ENCODE peak calls at places on chromosomes 13 and 19, in six cellular contexts. V is A549, O is endothelial cell of umbilical vein, Q is HepG2, G is NB4, E is GM12878. L is an unnamed sample.

GRCh38 chr13:21101865-21102576 is 40.6 kb upstream of the LATS2 start:
- DNase-seq in V (no peak), O (no peak), Q (peak), G (no peak), E (no peak), L (no peak)

GRCh38 chr19:16076154-16076957 is at the start of gene TPM4:
- DNase-seq in V (peak), O (peak), Q (peak), G (peak), E (peak), L (peak)

GRCh38 chr19:43474986-43475705 is 9.7 kb upstream of the LYPD3 start:
- DNase-seq in V (peak), O (peak), Q (no peak), G (peak), E (no peak), L (peak)

GRCh38 chr13:22848539-22849052 is 332.2 kb upstream of the SGCG start:
- DNase-seq in V (no peak), O (no peak), Q (peak), G (no peak), E (no peak), L (peak)

GRCh38 chr19:46515879-46516350 is 20.2 kb upstream of the PNMA8B start:
- DNase-seq in V (peak), O (peak), Q (peak), G (peak), E (no peak), L (peak)

GRCh38 chr19:38362076-38362945 is 12.1 kb upstream of the PSMD8 start:
- DNase-seq in V (peak), O (peak), Q (peak), G (peak), E (no peak), L (peak)

GRCh38 chr13:76017861-76018556 is 381.9 kb downstream of the LMO7 start:
- DNase-seq in V (no peak), O (no peak), Q (no peak), G (no peak), E (no peak), L (no peak)

GRCh38 chr13:71864094-71864980 is 2.7 kb downstream of the DACH1 start:
- DNase-seq in V (no peak), O (peak), Q (no peak), G (peak), E (no peak), L (no peak)

GRCh38 chr13:77800219-77800618 is 102.7 kb downstream of the SLAIN1 start:
- DNase-seq in V (no peak), O (no peak), Q (no peak), G (no peak), E (no peak), L (no peak)

GRCh38 chr19:40298026-40298425 is 12.9 kb upstream of the AKT2 start:
- DNase-seq in V (no peak), O (no peak), Q (no peak), G (no peak), E (no peak), L (no peak)

GRCh38 chr13:51621597-51621996 is 37.3 kb downstream of the WDFY2 start:
- DNase-seq in V (no peak), O (no peak), Q (no peak), G (no peak), E (no peak), L (no peak)

GRCh38 chr19:42255766-42256750 is 1.1 kb upstream of the ERF start:
- DNase-seq in V (peak), O (peak), Q (no peak), G (peak), E (no peak), L (no peak)

GRCh38 chr19:11361037-11361770 is 6.0 kb downstream of the PLPPR2 start:
- DNase-seq in V (no peak), O (no peak), Q (no peak), G (no peak), E (no peak), L (peak)

GRCh38 chr13:109256866-109257760 is 529.3 kb downstream of the IRS2 start:
- DNase-seq in V (peak), O (peak), Q (peak), G (no peak), E (no peak), L (no peak)

GRCh38 chr13:41250993-41251392 is 12.4 kb downstream of the MTRF1 start:
- DNase-seq in V (no peak), O (no peak), Q (no peak), G (no peak), E (no peak), L (no peak)

GRCh38 chr19:34962945-34963530 is 991 bp downstream of the ZNF792 start:
- DNase-seq in V (no peak), O (peak), Q (no peak), G (no peak), E (no peak), L (peak)

GRCh38 chr13:108005231-108005630 is 210.1 kb downstream of the LIG4 start:
- DNase-seq in V (no peak), O (no peak), Q (no peak), G (no peak), E (no peak), L (peak)

GRCh38 chr13:26011996-26012688 is 39.7 kb downstream of the SHISA2 start:
- DNase-seq in V (no peak), O (no peak), Q (no peak), G (no peak), E (no peak), L (no peak)

GRCh38 chr19:1063909-1064660 is 2.9 kb upstream of the ARHGAP45 start:
- DNase-seq in V (no peak), O (no peak), Q (no peak), G (no peak), E (no peak), L (no peak)

GRCh38 chr13:111505175-111505777 is 184.8 kb downstream of the TEX29 start:
- DNase-seq in V (peak), O (no peak), Q (peak), G (peak), E (no peak), L (peak)

GRCh38 chr13:32456591-32456990 is 28.7 kb upstream of the N4BP2L1 start:
- DNase-seq in V (no peak), O (no peak), Q (no peak), G (no peak), E (no peak), L (no peak)

GRCh38 chr19:6457958-6458694 is 1.5 kb downstream of the SLC25A23 start:
- DNase-seq in V (no peak), O (no peak), Q (no peak), G (peak), E (peak), L (peak)

GRCh38 chr19:6455924-6456323 is 3.7 kb downstream of the SLC25A23 start:
- DNase-seq in V (no peak), O (no peak), Q (no peak), G (no peak), E (no peak), L (no peak)

GRCh38 chr19:6458695-6459355 is 767 bp downstream of the SLC25A23 start:
- DNase-seq in V (no peak), O (no peak), Q (no peak), G (no peak), E (no peak), L (no peak)

GRCh38 chr19:6460099-6460884 is 700 bp upstream of the SLC25A23 start:
- DNase-seq in V (peak), O (peak), Q (peak), G (peak), E (peak), L (peak)

DNA sequence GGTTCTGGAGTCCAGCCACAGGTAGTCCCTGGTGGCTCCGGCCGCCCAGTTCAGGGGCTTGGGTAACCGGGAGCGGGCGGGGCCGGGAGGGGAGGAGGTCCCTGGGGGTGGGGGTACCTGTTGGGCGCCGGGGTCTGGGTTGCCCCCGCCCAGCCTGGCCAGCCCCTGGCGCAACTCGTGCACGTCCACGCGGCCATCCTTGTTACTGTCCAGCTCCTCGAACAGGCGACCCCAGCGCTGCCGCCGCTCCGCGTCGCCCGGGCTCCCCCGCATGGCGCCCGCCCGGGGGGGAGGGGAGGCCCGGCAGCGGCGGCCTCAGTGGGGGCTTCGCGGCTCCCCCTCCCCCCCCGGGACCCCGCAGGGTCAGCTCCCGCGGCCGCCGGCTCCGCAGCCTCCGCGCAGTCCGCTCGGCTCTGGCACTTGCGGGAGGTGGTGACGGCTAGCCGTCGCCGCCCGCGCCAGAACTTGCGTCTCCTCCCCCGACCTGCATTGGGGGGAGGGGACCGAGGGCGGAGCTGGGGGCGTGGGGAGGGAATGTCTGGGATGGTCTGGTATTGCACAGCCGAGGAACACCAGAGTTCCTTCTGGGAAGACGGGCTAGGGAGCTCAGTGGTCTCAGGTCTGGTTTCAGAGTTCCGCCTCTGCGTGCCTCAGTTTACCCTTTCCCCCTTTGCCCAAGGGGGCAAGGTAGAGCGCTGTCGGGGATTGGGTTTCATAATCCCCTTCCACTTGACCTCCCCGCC is at the start of gene SLC25A23:
- DNase-seq in V (peak), O (peak), Q (peak), G (peak), E (peak), L (peak)
- TF ChIP-seq MYC in V (no peak), O (no peak), Q (no peak), G (no peak), E (no peak), L (no peak)

GRCh38 chr13:97344250-97345175 is 89.5 kb upstream of the RAP2A start:
- DNase-seq in V (peak), O (peak), Q (peak), G (peak), E (no peak), L (peak)
- TF ChIP-seq MYC in V (no peak), O (no peak), Q (no peak), G (no peak), E (no peak), L (no peak)

GRCh38 chr13:98327326-98328314 is 150.6 kb upstream of the RNF113B start:
- DNase-seq in V (no peak), O (no peak), Q (peak), G (no peak), E (no peak), L (no peak)
- TF ChIP-seq MYC in V (no peak), O (no peak), Q (no peak), G (no peak), E (no peak), L (no peak)

GRCh38 chr13:102286326-102286725 is 115.5 kb downstream of the FGF14 start:
- DNase-seq in V (peak), O (no peak), Q (peak), G (no peak), E (no peak), L (no peak)
- TF ChIP-seq MYC in V (no peak), O (no peak), Q (no peak), G (no peak), E (no peak), L (no peak)

GRCh38 chr19:50812474-50812873 is 11.1 kb downstream of the KLK1 start:
- DNase-seq in V (no peak), O (no peak), Q (no peak), G (no peak), E (no peak), L (no peak)
- TF ChIP-seq MYC in V (no peak), O (no peak), Q (no peak), G (no peak), E (no peak), L (no peak)

GRCh38 chr13:74062933-74063332 is 71.3 kb downstream of the KLF12 start:
- DNase-seq in V (no peak), O (no peak), Q (no peak), G (no peak), E (peak), L (no peak)

GRCh38 chr13:74061939-74062595 is 72.1 kb downstream of the KLF12 start:
- DNase-seq in V (no peak), O (peak), Q (no peak), G (no peak), E (peak), L (no peak)

GRCh38 chr13:74052402-74052928 is 81.7 kb downstream of the KLF12 start:
- DNase-seq in V (peak), O (no peak), Q (peak), G (no peak), E (no peak), L (no peak)

GRCh38 chr13:74056829-74057564 is 77.2 kb downstream of the KLF12 start:
- DNase-seq in V (no peak), O (no peak), Q (no peak), G (no peak), E (no peak), L (no peak)
- TF ChIP-seq MYC in V (no peak), O (no peak), Q (no peak), G (no peak), E (no peak), L (no peak)

DNA sequence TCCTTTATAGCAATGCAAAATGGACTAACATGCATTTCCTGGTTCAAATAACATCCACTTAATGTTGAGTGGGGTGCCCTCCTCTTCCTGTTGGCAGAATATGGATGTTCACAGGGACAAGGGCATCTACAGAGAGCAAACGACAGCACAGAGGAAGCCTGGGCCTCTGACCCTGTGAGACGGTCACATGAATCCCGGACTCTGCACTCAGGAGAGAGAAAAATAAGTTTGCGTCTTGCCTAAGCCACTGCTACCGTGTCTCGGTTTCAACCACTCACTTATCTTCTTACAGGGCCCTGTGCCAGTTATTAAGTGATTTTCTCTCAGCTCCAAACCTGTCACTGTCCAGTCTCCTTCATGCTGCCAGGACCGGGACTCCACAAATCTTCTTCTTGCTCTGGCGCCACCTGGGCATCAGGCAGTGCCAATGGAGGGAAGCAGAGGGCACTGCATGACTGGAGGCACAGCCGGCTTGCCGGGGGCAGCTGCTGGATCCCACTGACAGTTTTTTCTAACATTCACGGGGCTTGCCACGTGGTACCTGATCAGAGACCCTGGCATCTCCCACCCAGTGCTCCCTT is 11.8 kb downstream of the LIG1 start:
- DNase-seq in V (no peak), O (no peak), Q (no peak), G (no peak), E (no peak), L (no peak)
- TF ChIP-seq MYC in V (no peak), O (no peak), Q (no peak), G (no peak), E (no peak), L (no peak)

GRCh38 chr13:49933511-49933910 is 2.6 kb downstream of the SPRYD7 start:
- DNase-seq in V (no peak), O (no peak), Q (no peak), G (no peak), E (no peak), L (no peak)

GRCh38 chr13:49932868-49933267 is 3.3 kb downstream of the SPRYD7 start:
- DNase-seq in V (no peak), O (no peak), Q (no peak), G (no peak), E (no peak), L (no peak)

GRCh38 chr13:49936943-49937273 is 768 bp upstream of the SPRYD7 start:
- DNase-seq in V (no peak), O (no peak), Q (no peak), G (no peak), E (no peak), L (no peak)

GRCh38 chr13:49936085-49936942 is at the start of gene SPRYD7:
- DNase-seq in V (peak), O (peak), Q (peak), G (peak), E (peak), L (peak)

DNA sequence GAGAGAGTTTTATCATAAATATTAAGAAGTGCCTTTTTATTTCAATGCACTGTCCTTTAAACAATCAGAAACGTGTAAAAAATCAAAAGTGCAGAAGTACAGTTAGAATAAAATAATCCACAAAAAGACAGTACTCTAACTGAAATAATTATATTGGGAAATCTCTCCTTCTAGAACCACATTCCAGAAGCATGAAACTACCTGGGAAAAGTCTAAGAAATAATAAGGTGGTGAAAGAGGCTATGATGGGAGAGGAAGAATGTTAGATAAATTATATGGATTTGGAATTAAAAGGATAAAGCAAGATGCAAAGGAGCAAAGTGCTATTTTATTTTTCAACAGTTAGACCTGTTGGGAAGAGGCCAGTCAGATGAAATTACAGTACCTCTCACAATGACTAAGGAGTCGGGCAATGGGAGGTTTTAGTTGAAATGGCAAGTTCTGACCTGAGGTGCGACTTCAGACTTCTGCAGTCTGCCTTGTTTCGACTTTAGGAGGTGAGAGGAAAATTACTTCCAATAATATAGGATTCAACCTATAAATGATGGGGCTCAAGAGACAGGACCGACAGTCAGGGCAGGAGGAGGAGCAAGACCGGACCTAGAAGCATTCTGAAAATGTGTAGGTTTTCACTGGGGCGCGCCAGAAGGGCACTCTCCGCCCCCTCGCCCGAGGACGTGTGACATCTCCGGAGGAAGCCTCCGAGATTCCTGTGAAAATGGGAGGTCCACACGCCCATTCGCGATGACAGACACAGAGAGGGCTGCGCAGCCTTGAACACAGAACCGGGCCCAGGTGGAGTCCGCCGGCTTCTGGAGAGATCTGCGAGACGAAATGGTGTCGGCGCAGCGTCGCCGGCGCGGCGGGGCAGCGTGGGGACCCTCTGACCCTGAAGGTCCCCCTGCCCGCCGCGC is 712 bp downstream of the SPRYD7 start:
- DNase-seq in V (peak), O (peak), Q (peak), G (peak), E (no peak), L (peak)
- TF ChIP-seq MYC in V (no peak), O (no peak), Q (no peak), G (peak), E (no peak), L (no peak)

DNA sequence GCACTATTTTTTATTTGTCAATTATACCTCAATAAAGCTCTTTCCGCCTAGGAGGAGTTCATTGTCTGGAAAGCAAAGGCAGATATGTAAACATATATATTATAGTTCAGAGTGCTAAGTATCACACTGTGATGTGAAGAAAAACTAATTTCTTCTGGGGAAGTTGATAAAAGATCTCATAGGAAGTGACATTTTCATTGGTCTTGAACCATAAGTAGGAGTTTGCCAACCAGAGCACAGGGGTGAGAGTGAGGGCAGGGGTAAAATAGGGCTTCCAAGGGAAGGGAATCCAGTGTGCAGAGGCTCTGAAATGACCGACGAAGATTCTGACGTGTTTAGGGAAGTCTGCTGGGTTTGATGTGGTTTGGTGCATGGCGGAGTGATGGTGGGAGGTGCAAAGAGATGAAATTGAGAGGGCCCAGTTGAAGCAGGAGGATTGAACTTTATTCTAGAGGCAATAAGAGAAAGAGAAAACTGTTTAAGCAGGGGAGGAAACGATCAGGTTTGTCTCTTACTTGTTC is 781 bp upstream of the GTF2F2 start:
- DNase-seq in V (no peak), O (no peak), Q (no peak), G (peak), E (peak), L (peak)
- TF ChIP-seq MYC in V (no peak), O (no peak), Q (no peak), G (peak), E (no peak), L (no peak)